ENCODE peak calls at places on chromosomes 4 and X, in eight cellular contexts. M is NCI-H2081; S is left cardiac atrium; H is hippocampal formation; Q is foreskin fibroblast; T is activated naive CD4-positive, alpha-beta T cell; D is stimulated activated CD4-positive, alpha-beta T cell treated with anti-CD3 and anti-CD28 coated beads, Interleukin-15, amount 100 ng/mL, for 24 hours; R is A549. L is an unnamed sample.

GRCh38 chr4:76301068-76301774 is 5.3 kb upstream of the STBD1 start:
- DNase-seq in M (no peak), S (no peak), H (no peak), Q (peak), T (no peak), D (peak), R (peak), L (peak)

GRCh38 chr4:86970447-86971354 is 35.9 kb downstream of the AFF1 start:
- DNase-seq in M (no peak), S (no peak), H (no peak), Q (no peak), T (no peak), D (no peak), R (no peak), L (no peak)

GRCh38 chr4:6916587-6917444 is 7.2 kb downstream of the TBC1D14 start:
- DNase-seq in M (no peak), S (no peak), H (no peak), Q (no peak), T (peak), D (peak), R (peak), L (peak)

GRCh38 chr4:4854649-4855292 is 4.7 kb upstream of the MSX1 start:
- DNase-seq in M (peak), S (no peak), H (no peak), Q (no peak), T (no peak), D (no peak), R (no peak), L (no peak)

GRCh38 chrX:131675596-131676194 is 131.8 kb downstream of the OR13H1 start:
- DNase-seq in M (no peak), S (no peak), H (no peak), Q (peak), T (no peak), D (no peak), R (peak), L (peak)

GRCh38 chr4:147479817-147480216 is 1.1 kb upstream of the EDNRA start:
- DNase-seq in M (no peak), S (peak), H (no peak), Q (no peak), T (no peak), D (no peak), R (no peak), L (no peak)

GRCh38 chrX:3990569-3990968 is 277.1 kb upstream of the PRKX start:
- DNase-seq in M (no peak), S (no peak), H (no peak), Q (no peak), T (no peak), D (no peak), R (no peak), L (peak)

GRCh38 chr4:826508-827208 is 729 bp upstream of the CPLX1 start:
- DNase-seq in M (no peak), S (no peak), H (no peak), Q (no peak), T (no peak), D (no peak), R (no peak), L (no peak)

GRCh38 chr4:72876946-72877345 is 192.6 kb downstream of the COX18 start:
- DNase-seq in M (no peak), S (no peak), H (no peak), Q (no peak), T (no peak), D (no peak), R (no peak), L (no peak)

GRCh38 chrX:17738002-17738713 is 865 bp downstream of the SCML1 start:
- DNase-seq in M (peak), S (peak), H (no peak), Q (peak), T (peak), D (peak), R (peak), L (peak)

GRCh38 chr4:38872620-38873019 is 5.0 kb downstream of the FAM114A1 start:
- DNase-seq in M (no peak), S (no peak), H (no peak), Q (peak), T (no peak), D (no peak), R (peak), L (peak)

GRCh38 chr4:58953575-58953974 is 1843.4 kb upstream of the IGFBP7 start:
- DNase-seq in M (no peak), S (no peak), H (no peak), Q (no peak), T (no peak), D (no peak), R (no peak), L (no peak)